ENCODE peak calls at places on chromosomes 3 and 15, in eight cellular contexts. R is AG20443, Q is SW480, F is left colon, J is RWPE1, D is GM12891, K is ascending aorta, C is iris pigment epithelial cell. U is an unnamed sample.

GRCh38 chr15:78347586-78348543 is 7.7 kb downstream of the CRABP1 start:
- DNase-seq in R (no peak), Q (no peak), F (no peak), J (no peak), D (no peak), K (no peak), C (no peak), U (no peak)

GRCh38 chr3:152556731-152557254 is 278.1 kb upstream of the P2RY1 start:
- DNase-seq in R (peak), Q (no peak), F (no peak), J (peak), D (peak), K (no peak), C (peak), U (no peak)

GRCh38 chr3:98961161-98962155 is 60.0 kb upstream of the DCBLD2 start:
- DNase-seq in R (peak), Q (peak), F (no peak), J (no peak), D (no peak), K (no peak), C (peak), U (no peak)

GRCh38 chr3:176724360-176724759 is 472.9 kb downstream of the TBL1XR1 start:
- DNase-seq in R (no peak), Q (no peak), F (no peak), J (no peak), D (no peak), K (no peak), C (no peak), U (no peak)

GRCh38 chr3:193563999-193564398 is 9.3 kb upstream of the ATP13A4 start:
- DNase-seq in R (no peak), Q (peak), F (peak), J (peak), D (no peak), K (no peak), C (no peak), U (no peak)

GRCh38 chr3:179464296-179465092 is 13.2 kb upstream of the GNB4 start:
- DNase-seq in R (no peak), Q (peak), F (no peak), J (no peak), D (no peak), K (no peak), C (no peak), U (no peak)

GRCh38 chr3:155912574-155913190 is 42.2 kb downstream of the GMPS start:
- DNase-seq in R (peak), Q (no peak), F (no peak), J (no peak), D (no peak), K (no peak), C (peak), U (no peak)

GRCh38 chr3:161035711-161036110 is 69.4 kb downstream of the B3GALNT1 start:
- DNase-seq in R (no peak), Q (no peak), F (no peak), J (no peak), D (no peak), K (no peak), C (peak), U (no peak)

GRCh38 chr3:106332884-106333283 is 464.1 kb upstream of the CBLB start:
- DNase-seq in R (no peak), Q (peak), F (no peak), J (no peak), D (no peak), K (no peak), C (peak), U (no peak)

GRCh38 chr3:169980055-169980454 is 13.4 kb downstream of the SEC62 start:
- DNase-seq in R (no peak), Q (no peak), F (no peak), J (no peak), D (no peak), K (no peak), C (peak), U (no peak)

GRCh38 chr3:112908252-112908651 is 61.6 kb upstream of the CD200R1L start:
- DNase-seq in R (no peak), Q (no peak), F (no peak), J (no peak), D (no peak), K (no peak), C (no peak), U (no peak)

GRCh38 chr3:172447611-172448579 is at the start of gene GHSR:
- DNase-seq in R (peak), Q (no peak), F (no peak), J (no peak), D (peak), K (no peak), C (no peak), U (no peak)

GRCh38 chr3:172511783-172512357 is 11.4 kb downstream of the TNFSF10 start:
- DNase-seq in R (no peak), Q (no peak), F (no peak), J (no peak), D (no peak), K (no peak), C (no peak), U (no peak)

GRCh38 chr15:60004019-60004845 is at the start of gene FOXB1:
- DNase-seq in R (no peak), Q (no peak), F (no peak), J (no peak), D (no peak), K (no peak), C (no peak), U (no peak)

GRCh38 chr3:122992628-122993570 is 34.7 kb downstream of the SEMA5B start:
- DNase-seq in R (peak), Q (no peak), F (no peak), J (no peak), D (no peak), K (no peak), C (no peak), U (no peak)

GRCh38 chr3:13015286-13016082 is 57.7 kb downstream of the IQSEC1 start:
- DNase-seq in R (no peak), Q (no peak), F (peak), J (no peak), D (no peak), K (no peak), C (no peak), U (no peak)

GRCh38 chr3:27423463-27423862 is 54.3 kb upstream of the NEK10 start:
- DNase-seq in R (peak), Q (no peak), F (no peak), J (peak), D (no peak), K (no peak), C (peak), U (no peak)

GRCh38 chr15:94086360-94086759 is 145.0 kb upstream of the MCTP2 start:
- DNase-seq in R (no peak), Q (no peak), F (no peak), J (no peak), D (no peak), K (no peak), C (peak), U (no peak)

GRCh38 chr3:63042866-63043265 is 167.7 kb upstream of the CADPS start:
- DNase-seq in R (no peak), Q (no peak), F (no peak), J (no peak), D (no peak), K (no peak), C (no peak), U (no peak)

GRCh38 chr3:65830948-65831732 is 207.6 kb downstream of the MAGI1 start:
- DNase-seq in R (no peak), Q (no peak), F (no peak), J (no peak), D (no peak), K (no peak), C (peak), U (no peak)

GRCh38 chr3:65356331-65357286 is 668.8 kb upstream of the ADAMTS9 start:
- DNase-seq in R (peak), Q (no peak), F (peak), J (no peak), D (no peak), K (no peak), C (peak), U (no peak)

GRCh38 chr15:28021281-28022039 is 77.7 kb downstream of the OCA2 start:
- DNase-seq in R (no peak), Q (peak), F (peak), J (peak), D (no peak), K (no peak), C (peak), U (no peak)

GRCh38 chr15:52523646-52524045 is 5.0 kb downstream of the MYO5A start:
- DNase-seq in R (no peak), Q (no peak), F (no peak), J (no peak), D (no peak), K (no peak), C (no peak), U (no peak)

GRCh38 chr15:58019503-58020376 is 45.8 kb downstream of the ALDH1A2 start:
- DNase-seq in R (no peak), Q (no peak), F (no peak), J (peak), D (no peak), K (no peak), C (peak), U (no peak)

GRCh38 chr15:78907577-78907976 is 34.9 kb downstream of the MORF4L1 start:
- DNase-seq in R (no peak), Q (no peak), F (no peak), J (no peak), D (no peak), K (no peak), C (no peak), U (no peak)

GRCh38 chr15:27353837-27354236 is 382.9 kb downstream of the GABRG3 start:
- DNase-seq in R (no peak), Q (no peak), F (no peak), J (no peak), D (no peak), K (no peak), C (no peak), U (no peak)

GRCh38 chr3:190425833-190426232 is 23.9 kb downstream of the TMEM207 start:
- DNase-seq in R (no peak), Q (no peak), F (no peak), J (no peak), D (no peak), K (no peak), C (no peak), U (no peak)

GRCh38 chr15:57485869-57486268 is 105.8 kb upstream of the MYZAP start:
- DNase-seq in R (peak), Q (peak), F (no peak), J (peak), D (no peak), K (no peak), C (peak), U (no peak)

GRCh38 chr3:197407053-197407452 is 108.6 kb upstream of the DLG1 start:
- DNase-seq in R (no peak), Q (no peak), F (no peak), J (no peak), D (no peak), K (no peak), C (no peak), U (no peak)

GRCh38 chr15:66080791-66081475 is 172.6 kb downstream of the MEGF11 start:
- DNase-seq in R (peak), Q (peak), F (peak), J (peak), D (no peak), K (no peak), C (peak), U (no peak)

GRCh38 chr3:170848294-170848917 is 21.6 kb downstream of the RPL22L1 start:
- DNase-seq in R (peak), Q (peak), F (no peak), J (peak), D (no peak), K (no peak), C (peak), U (no peak)

GRCh38 chr3:40317061-40317676 is 7.7 kb downstream of the EIF1B start:
- DNase-seq in R (peak), Q (peak), F (peak), J (peak), D (peak), K (no peak), C (peak), U (no peak)

GRCh38 chr3:114775395-114775794 is 371.7 kb downstream of the ZBTB20 start:
- DNase-seq in R (peak), Q (no peak), F (no peak), J (no peak), D (no peak), K (no peak), C (peak), U (no peak)

U was measured in cortex of kidney.